ENCODE peak calls at places on chromosome 7, in nine cellular contexts. One of them, this sample, is unnamed.

GRCh38 chr7:149870701-149871483 is 2.9 kb upstream of the ATP6V0E2 start:
- DNase-seq in T-helper 17 cell: no peak
- DNase-seq in lower lobe of right lung: no peak
- DNase-seq in retina: no peak
- DNase-seq in stimulated activated CD8-positive, alpha-beta memory T cell treated with anti-CD3 and anti-CD28 coated beads, Interleukin-15, amount 100 ng/mL, for 24 hours: no peak
- DNase-seq in activated CD4-positive, CD25-positive, alpha-beta regulatory T cell treated with anti-CD3 and anti-CD28 coated beads, Interleukin-2, amount 50 U/mL, for 72 hours: no peak
- DNase-seq in right atrium auricular region: no peak
- DNase-seq in NCI-H1092: no peak
- DNase-seq in GM06990: no peak
- DNase-seq in this sample: no peak

GRCh38 chr7:44223362-44224114 is 22.8 kb downstream of the YKT6 start:
- DNase-seq in T-helper 17 cell: no peak
- DNase-seq in GM06990: no peak
- DNase-seq in retina: no peak
- DNase-seq in lower lobe of right lung: peak
- DNase-seq in NCI-H1092: no peak
- DNase-seq in stimulated activated CD8-positive, alpha-beta memory T cell treated with anti-CD3 and anti-CD28 coated beads, Interleukin-15, amount 100 ng/mL, for 24 hours: no peak
- DNase-seq in activated CD4-positive, CD25-positive, alpha-beta regulatory T cell treated with anti-CD3 and anti-CD28 coated beads, Interleukin-2, amount 50 U/mL, for 72 hours: no peak
- DNase-seq in right atrium auricular region: no peak
- DNase-seq in this sample: no peak

GRCh38 chr7:102284891-102285540 is 1.7 kb upstream of the SH2B2 start:
- DNase-seq in right atrium auricular region: peak
- DNase-seq in NCI-H1092: no peak
- DNase-seq in T-helper 17 cell: no peak
- DNase-seq in retina: peak
- DNase-seq in lower lobe of right lung: peak
- DNase-seq in activated CD4-positive, CD25-positive, alpha-beta regulatory T cell treated with anti-CD3 and anti-CD28 coated beads, Interleukin-2, amount 50 U/mL, for 72 hours: no peak
- DNase-seq in stimulated activated CD8-positive, alpha-beta memory T cell treated with anti-CD3 and anti-CD28 coated beads, Interleukin-15, amount 100 ng/mL, for 24 hours: no peak
- DNase-seq in GM06990: no peak
- DNase-seq in this sample: no peak

GRCh38 chr7:40634118-40634517 is 499.3 kb downstream of the SUGCT start:
- DNase-seq in activated CD4-positive, CD25-positive, alpha-beta regulatory T cell treated with anti-CD3 and anti-CD28 coated beads, Interleukin-2, amount 50 U/mL, for 72 hours: no peak
- DNase-seq in GM06990: no peak
- DNase-seq in lower lobe of right lung: no peak
- DNase-seq in right atrium auricular region: no peak
- DNase-seq in stimulated activated CD8-positive, alpha-beta memory T cell treated with anti-CD3 and anti-CD28 coated beads, Interleukin-15, amount 100 ng/mL, for 24 hours: no peak
- DNase-seq in NCI-H1092: no peak
- DNase-seq in T-helper 17 cell: no peak
- DNase-seq in retina: no peak
- DNase-seq in this sample: no peak

GRCh38 chr7:52992479-52993195 is 42.8 kb upstream of the POM121L12 start:
- DNase-seq in retina: peak
- DNase-seq in activated CD4-positive, CD25-positive, alpha-beta regulatory T cell treated with anti-CD3 and anti-CD28 coated beads, Interleukin-2, amount 50 U/mL, for 72 hours: no peak
- DNase-seq in stimulated activated CD8-positive, alpha-beta memory T cell treated with anti-CD3 and anti-CD28 coated beads, Interleukin-15, amount 100 ng/mL, for 24 hours: no peak
- DNase-seq in T-helper 17 cell: no peak
- DNase-seq in lower lobe of right lung: no peak
- DNase-seq in GM06990: no peak
- DNase-seq in NCI-H1092: no peak
- DNase-seq in right atrium auricular region: no peak
- DNase-seq in this sample: no peak

GRCh38 chr7:117134885-117135552 is 181.7 kb downstream of the ST7 start:
- DNase-seq in NCI-H1092: no peak
- DNase-seq in right atrium auricular region: no peak
- DNase-seq in GM06990: no peak
- DNase-seq in retina: no peak
- DNase-seq in stimulated activated CD8-positive, alpha-beta memory T cell treated with anti-CD3 and anti-CD28 coated beads, Interleukin-15, amount 100 ng/mL, for 24 hours: no peak
- DNase-seq in activated CD4-positive, CD25-positive, alpha-beta regulatory T cell treated with anti-CD3 and anti-CD28 coated beads, Interleukin-2, amount 50 U/mL, for 72 hours: no peak
- DNase-seq in lower lobe of right lung: no peak
- DNase-seq in T-helper 17 cell: no peak
- DNase-seq in this sample: peak

GRCh38 chr7:17521437-17521836 is 223.0 kb downstream of the AHR start:
- DNase-seq in T-helper 17 cell: no peak
- DNase-seq in lower lobe of right lung: no peak
- DNase-seq in activated CD4-positive, CD25-positive, alpha-beta regulatory T cell treated with anti-CD3 and anti-CD28 coated beads, Interleukin-2, amount 50 U/mL, for 72 hours: no peak
- DNase-seq in NCI-H1092: no peak
- DNase-seq in right atrium auricular region: no peak
- DNase-seq in GM06990: no peak
- DNase-seq in stimulated activated CD8-positive, alpha-beta memory T cell treated with anti-CD3 and anti-CD28 coated beads, Interleukin-15, amount 100 ng/mL, for 24 hours: no peak
- DNase-seq in retina: no peak
- DNase-seq in this sample: peak

GRCh38 chr7:26534649-26535482 is 243.2 kb downstream of the SNX10 start:
- DNase-seq in activated CD4-positive, CD25-positive, alpha-beta regulatory T cell treated with anti-CD3 and anti-CD28 coated beads, Interleukin-2, amount 50 U/mL, for 72 hours: no peak
- DNase-seq in stimulated activated CD8-positive, alpha-beta memory T cell treated with anti-CD3 and anti-CD28 coated beads, Interleukin-15, amount 100 ng/mL, for 24 hours: no peak
- DNase-seq in retina: no peak
- DNase-seq in right atrium auricular region: no peak
- DNase-seq in T-helper 17 cell: no peak
- DNase-seq in GM06990: no peak
- DNase-seq in lower lobe of right lung: no peak
- DNase-seq in NCI-H1092: peak
- DNase-seq in this sample: no peak

GRCh38 chr7:159126496-159127345 is 17.9 kb downstream of the VIPR2 start:
- DNase-seq in activated CD4-positive, CD25-positive, alpha-beta regulatory T cell treated with anti-CD3 and anti-CD28 coated beads, Interleukin-2, amount 50 U/mL, for 72 hours: peak
- DNase-seq in GM06990: no peak
- DNase-seq in right atrium auricular region: peak
- DNase-seq in NCI-H1092: no peak
- DNase-seq in T-helper 17 cell: no peak
- DNase-seq in stimulated activated CD8-positive, alpha-beta memory T cell treated with anti-CD3 and anti-CD28 coated beads, Interleukin-15, amount 100 ng/mL, for 24 hours: no peak
- DNase-seq in lower lobe of right lung: no peak
- DNase-seq in retina: peak
- DNase-seq in this sample: no peak

GRCh38 chr7:15967551-15967950 is 281.1 kb upstream of the MEOX2 start:
- DNase-seq in activated CD4-positive, CD25-positive, alpha-beta regulatory T cell treated with anti-CD3 and anti-CD28 coated beads, Interleukin-2, amount 50 U/mL, for 72 hours: no peak
- DNase-seq in T-helper 17 cell: no peak
- DNase-seq in lower lobe of right lung: no peak
- DNase-seq in GM06990: no peak
- DNase-seq in right atrium auricular region: no peak
- DNase-seq in retina: peak
- DNase-seq in stimulated activated CD8-positive, alpha-beta memory T cell treated with anti-CD3 and anti-CD28 coated beads, Interleukin-15, amount 100 ng/mL, for 24 hours: no peak
- DNase-seq in NCI-H1092: no peak
- DNase-seq in this sample: no peak

GRCh38 chr7:140672382-140673062 is at the start of gene ADCK2:
- DNase-seq in retina: peak
- DNase-seq in activated CD4-positive, CD25-positive, alpha-beta regulatory T cell treated with anti-CD3 and anti-CD28 coated beads, Interleukin-2, amount 50 U/mL, for 72 hours: peak
- DNase-seq in lower lobe of right lung: peak
- DNase-seq in T-helper 17 cell: peak
- DNase-seq in GM06990: peak
- DNase-seq in NCI-H1092: peak
- DNase-seq in right atrium auricular region: no peak
- DNase-seq in stimulated activated CD8-positive, alpha-beta memory T cell treated with anti-CD3 and anti-CD28 coated beads, Interleukin-15, amount 100 ng/mL, for 24 hours: no peak
- DNase-seq in this sample: no peak

GRCh38 chr7:36034020-36034419 is 119.0 kb upstream of the EEPD1 start:
- DNase-seq in NCI-H1092: no peak
- DNase-seq in right atrium auricular region: no peak
- DNase-seq in stimulated activated CD8-positive, alpha-beta memory T cell treated with anti-CD3 and anti-CD28 coated beads, Interleukin-15, amount 100 ng/mL, for 24 hours: no peak
- DNase-seq in GM06990: no peak
- DNase-seq in activated CD4-positive, CD25-positive, alpha-beta regulatory T cell treated with anti-CD3 and anti-CD28 coated beads, Interleukin-2, amount 50 U/mL, for 72 hours: no peak
- DNase-seq in T-helper 17 cell: no peak
- DNase-seq in retina: no peak
- DNase-seq in lower lobe of right lung: no peak
- DNase-seq in this sample: peak